ENCODE peak calls at places on chromosomes 16 and 17, in eight cellular contexts. H is substantia nigra, B is tibial artery, M is cardiac muscle cell, W is IMR-90, P is neural progenitor cell, Y is right lobe of liver, F is ovary. E is an unnamed sample.

GRCh38 chr17:521168-521525 is 168.5 kb upstream of the RPH3AL start:
- DNase-seq in H (no peak), B (no peak), M (peak), W (peak), P (no peak), Y (no peak), F (no peak), E (no peak)

GRCh38 chr17:21168555-21168865 is 41.7 kb downstream of the DHRS7B start:
- DNase-seq in H (no peak), B (no peak), M (no peak), W (no peak), P (no peak), Y (no peak), F (no peak), E (no peak)

GRCh38 chr17:77210946-77211541 is 70.3 kb downstream of the SEC14L1 start:
- DNase-seq in H (no peak), B (no peak), M (no peak), W (no peak), P (no peak), Y (no peak), F (no peak), E (no peak)

GRCh38 chr17:8397636-8398035 is at the start of gene RNF222:
- DNase-seq in H (no peak), B (peak), M (no peak), W (no peak), P (no peak), Y (no peak), F (no peak), E (no peak)

GRCh38 chr16:17590711-17591654 is 120.2 kb upstream of the XYLT1 start:
- DNase-seq in H (no peak), B (no peak), M (no peak), W (no peak), P (no peak), Y (no peak), F (no peak), E (no peak)

GRCh38 chr17:20008242-20009051 is 712 bp upstream of the SPECC1 start:
- DNase-seq in H (peak), B (peak), M (no peak), W (no peak), P (peak), Y (no peak), F (peak), E (no peak)

GRCh38 chr16:75345711-75346110 is 87.6 kb downstream of the CFDP1 start:
- DNase-seq in H (no peak), B (no peak), M (no peak), W (peak), P (no peak), Y (no peak), F (no peak), E (no peak)

GRCh38 chr17:43388198-43389021 is 10.4 kb upstream of the ARL4D start:
- DNase-seq in H (peak), B (peak), M (peak), W (peak), P (peak), Y (peak), F (peak), E (peak)

GRCh38 chr17:76354747-76355310 is 1.1 kb upstream of the PRPSAP1 start:
- DNase-seq in H (no peak), B (no peak), M (no peak), W (no peak), P (no peak), Y (no peak), F (no peak), E (no peak)

GRCh38 chr16:8346291-8346690 is 244.0 kb downstream of the TMEM114 start:
- DNase-seq in H (no peak), B (no peak), M (no peak), W (no peak), P (peak), Y (no peak), F (no peak), E (no peak)

GRCh38 chr17:29665480-29665807 is 42.7 kb upstream of the CORO6 start:
- DNase-seq in H (no peak), B (no peak), M (no peak), W (no peak), P (no peak), Y (no peak), F (no peak), E (no peak)
- H3K27ac ChIP-seq in H (no peak), B (no peak), M (peak), W (no peak), P (no peak), Y (no peak), F (no peak), E (no peak)

GRCh38 chr16:53219795-53220194 is 165.0 kb downstream of the CHD9 start:
- DNase-seq in H (no peak), B (no peak), M (peak), W (peak), P (no peak), Y (no peak), F (no peak), E (no peak)
- H3K27ac ChIP-seq in H (no peak), B (peak), M (peak), W (peak), P (no peak), Y (peak), F (no peak), E (peak)

GRCh38 chr16:56226187-56226586 is 34.9 kb downstream of the GNAO1 start:
- DNase-seq in H (no peak), B (no peak), M (no peak), W (no peak), P (no peak), Y (peak), F (no peak), E (no peak)

GRCh38 chr16:56225013-56225742 is 33.9 kb downstream of the GNAO1 start:
- DNase-seq in H (no peak), B (no peak), M (no peak), W (no peak), P (no peak), Y (peak), F (no peak), E (no peak)

GRCh38 chr16:56227936-56228335 is 36.6 kb downstream of the GNAO1 start:
- DNase-seq in H (no peak), B (no peak), M (no peak), W (no peak), P (no peak), Y (no peak), F (no peak), E (no peak)

GRCh38 chr16:56226840-56227525 is 35.7 kb downstream of the GNAO1 start:
- DNase-seq in H (no peak), B (no peak), M (no peak), W (no peak), P (no peak), Y (no peak), F (no peak), E (no peak)

DNA sequence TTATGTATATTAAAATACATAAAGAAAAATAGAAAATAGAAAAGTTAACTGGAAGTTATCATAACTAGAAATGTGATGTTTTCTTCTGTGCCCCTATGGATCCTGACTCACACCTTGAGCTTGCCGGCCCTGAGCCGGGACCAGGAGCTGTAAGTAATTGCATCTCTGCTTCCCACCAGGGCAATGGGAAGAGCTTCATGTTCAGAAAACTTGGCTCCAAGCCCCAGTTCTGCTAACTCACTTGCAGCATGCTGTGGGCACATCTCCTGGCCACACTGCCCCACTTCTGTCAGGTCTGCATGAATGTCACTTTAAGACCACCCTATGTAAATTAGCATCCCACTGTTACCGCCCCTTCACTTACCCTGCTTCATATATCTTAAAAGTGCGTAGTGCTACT is 37.2 kb downstream of the GNAO1 start:
- DNase-seq in H (no peak), B (no peak), M (no peak), W (no peak), P (no peak), Y (no peak), F (no peak), E (no peak)
- H3K27ac ChIP-seq in H (no peak), B (no peak), M (no peak), W (no peak), P (no peak), Y (no peak), F (no peak), E (no peak)

GRCh38 chr16:52570495-52571091 is 23.6 kb upstream of the TOX3 start:
- DNase-seq in H (no peak), B (no peak), M (no peak), W (no peak), P (no peak), Y (no peak), F (no peak), E (no peak)

GRCh38 chr16:52574105-52574437 is 27.1 kb upstream of the TOX3 start:
- DNase-seq in H (no peak), B (no peak), M (no peak), W (no peak), P (no peak), Y (no peak), F (no peak), E (no peak)

GRCh38 chr16:52577130-52577706 is 30.3 kb upstream of the TOX3 start:
- DNase-seq in H (no peak), B (no peak), M (no peak), W (no peak), P (no peak), Y (no peak), F (no peak), E (no peak)

GRCh38 chr16:52572656-52573055 is 25.7 kb upstream of the TOX3 start:
- DNase-seq in H (no peak), B (no peak), M (no peak), W (no peak), P (no peak), Y (no peak), F (no peak), E (no peak)

GRCh38 chr16:52573365-52574104 is 26.6 kb upstream of the TOX3 start:
- DNase-seq in H (no peak), B (no peak), M (no peak), W (no peak), P (no peak), Y (peak), F (no peak), E (no peak)
- H3K27ac ChIP-seq in H (no peak), B (no peak), M (no peak), W (no peak), P (no peak), Y (peak), F (no peak), E (no peak)

DNA sequence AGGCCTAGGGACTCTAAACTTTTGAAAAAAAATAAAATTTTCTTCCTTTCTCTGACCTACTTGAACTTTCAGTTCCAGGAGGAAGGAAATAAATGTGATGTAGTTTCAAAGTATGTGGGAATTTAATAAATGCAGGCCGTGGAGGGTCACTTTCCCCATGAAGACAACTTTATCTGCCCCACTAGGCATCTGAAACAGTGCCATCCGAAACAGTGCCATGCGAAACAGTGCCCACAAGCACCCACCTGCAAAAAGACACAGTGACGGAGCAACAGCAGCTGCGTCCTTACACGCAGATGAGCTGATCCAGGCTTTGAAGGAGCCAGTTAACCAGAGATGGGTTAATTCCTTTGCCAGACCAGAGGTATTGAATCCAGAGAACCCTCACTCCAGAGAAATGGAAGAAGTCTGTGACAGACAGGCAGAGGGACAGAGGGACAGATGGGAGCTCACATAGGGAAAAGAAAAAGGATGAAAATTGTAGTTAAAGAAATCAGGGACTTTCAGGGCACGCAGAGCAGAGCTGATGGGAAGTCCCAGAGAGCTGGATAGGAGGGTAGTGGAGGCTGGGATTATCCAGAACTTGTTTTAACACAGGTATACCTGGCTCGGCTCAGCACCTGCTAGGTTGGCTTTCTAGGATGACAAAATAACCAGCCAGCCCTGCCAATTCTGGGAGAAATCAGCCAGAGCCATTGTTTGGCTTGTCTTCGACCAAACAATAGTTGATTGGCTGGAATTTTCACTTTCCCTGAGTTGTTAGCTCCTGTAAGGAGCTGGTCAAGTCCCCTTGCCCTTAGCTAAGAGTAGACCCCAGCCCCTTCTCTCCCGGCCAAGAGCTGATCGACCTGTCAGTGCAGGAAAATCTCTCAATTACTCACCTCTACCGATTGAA is 17.1 kb upstream of the HOXB13 start:
- DNase-seq in H (no peak), B (no peak), M (no peak), W (no peak), P (peak), Y (no peak), F (no peak), E (no peak)
- H3K27ac ChIP-seq in H (no peak), B (no peak), M (no peak), W (no peak), P (no peak), Y (no peak), F (no peak), E (no peak)

GRCh38 chr17:42310281-42311156 is 22.2 kb downstream of the STAT5A start:
- DNase-seq in H (no peak), B (no peak), M (no peak), W (no peak), P (peak), Y (no peak), F (peak), E (no peak)
- H3K27ac ChIP-seq in H (no peak), B (peak), M (peak), W (peak), P (no peak), Y (peak), F (peak), E (peak)

GRCh38 chr16:734208-734980 is 6.4 kb downstream of the CIAO3 start:
- DNase-seq in H (no peak), B (peak), M (no peak), W (no peak), P (no peak), Y (no peak), F (no peak), E (peak)

GRCh38 chr16:734981-735881 is 5.6 kb downstream of the CIAO3 start:
- DNase-seq in H (no peak), B (peak), M (no peak), W (no peak), P (no peak), Y (no peak), F (no peak), E (no peak)

GRCh38 chr16:733382-734207 is 6.7 kb downstream of the HAGHL start:
- DNase-seq in H (no peak), B (peak), M (no peak), W (no peak), P (peak), Y (no peak), F (no peak), E (no peak)

GRCh38 chr16:736936-737481 is 3.8 kb downstream of the CIAO3 start:
- DNase-seq in H (no peak), B (no peak), M (no peak), W (no peak), P (no peak), Y (no peak), F (no peak), E (no peak)

GRCh38 chr16:735982-736453 is 4.8 kb downstream of the CIAO3 start:
- DNase-seq in H (no peak), B (no peak), M (no peak), W (no peak), P (no peak), Y (no peak), F (no peak), E (no peak)
- H3K27ac ChIP-seq in H (no peak), B (no peak), M (no peak), W (no peak), P (no peak), Y (no peak), F (no peak), E (no peak)

GRCh38 chr16:85445779-85446222 is 167.3 kb upstream of the GSE1 start:
- DNase-seq in H (no peak), B (no peak), M (no peak), W (peak), P (no peak), Y (no peak), F (no peak), E (no peak)

GRCh38 chr16:85446846-85447656 is 166.1 kb upstream of the GSE1 start:
- DNase-seq in H (no peak), B (no peak), M (no peak), W (no peak), P (no peak), Y (no peak), F (no peak), E (no peak)

GRCh38 chr16:85443531-85443930 is 169.6 kb upstream of the GSE1 start:
- DNase-seq in H (no peak), B (no peak), M (no peak), W (no peak), P (no peak), Y (no peak), F (no peak), E (no peak)

GRCh38 chr16:85443116-85443515 is 170.0 kb upstream of the GSE1 start:
- DNase-seq in H (no peak), B (no peak), M (no peak), W (no peak), P (no peak), Y (no peak), F (no peak), E (no peak)

DNA sequence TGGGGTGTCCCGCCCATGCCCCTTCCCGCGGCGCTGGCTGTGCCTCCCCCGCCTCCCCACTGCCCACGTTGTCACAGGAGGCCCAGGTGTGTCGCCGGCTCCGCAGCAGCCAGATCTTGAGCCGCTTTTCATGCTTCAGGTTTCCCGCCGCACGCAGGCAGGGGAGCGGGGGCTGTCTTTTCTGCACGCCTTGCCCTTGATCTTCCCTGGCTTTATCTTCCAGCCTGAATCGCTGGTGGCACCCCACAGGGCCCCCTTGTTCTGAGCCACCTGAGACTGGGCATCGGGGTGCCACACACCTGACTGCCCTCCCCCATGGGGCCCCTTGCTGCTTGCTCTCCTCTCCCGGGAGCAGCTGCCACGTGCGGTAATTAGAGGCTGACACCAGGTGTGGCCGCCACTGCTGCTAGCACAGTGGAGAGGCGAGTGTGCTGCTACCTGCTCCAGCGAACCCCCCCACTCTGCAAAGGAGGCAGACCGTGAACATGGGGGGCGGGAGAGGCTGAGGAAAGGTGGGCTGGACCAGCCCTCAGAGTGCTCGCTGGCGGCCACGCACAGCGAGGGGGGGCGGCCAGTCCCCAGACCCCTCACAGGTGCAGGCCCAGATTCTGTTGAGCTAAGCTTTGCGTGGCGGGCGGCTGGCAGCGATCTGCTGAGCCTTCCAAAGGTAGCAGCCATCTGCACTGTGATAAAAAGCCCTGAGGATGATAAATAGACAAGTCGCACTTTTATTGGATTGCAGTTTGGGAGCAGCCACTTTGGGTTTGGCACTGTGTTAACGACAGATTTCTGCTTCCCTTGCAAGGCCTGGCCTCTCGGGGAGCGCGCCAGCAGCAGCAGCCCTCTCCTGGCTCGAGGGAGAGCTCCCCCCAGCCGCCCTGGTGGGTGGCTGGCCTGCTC is 168.0 kb upstream of the GSE1 start:
- DNase-seq in H (no peak), B (no peak), M (no peak), W (no peak), P (peak), Y (no peak), F (no peak), E (no peak)
- H3K27ac ChIP-seq in H (no peak), B (no peak), M (peak), W (no peak), P (no peak), Y (no peak), F (no peak), E (no peak)